ENCODE peak calls at places on chromosomes 1 and 21, in eight cellular contexts. T, Q, C, L, E, J, I and G are unnamed samples.

GRCh38 chr1:222167111-222167510 is 380.8 kb downstream of the HHIPL2 start:
- DNase-seq in T (peak; percentile 18), Q (no peak), C (no peak), L (peak; percentile 72), E (no peak), J (no peak), I (peak; percentile 9), G (no peak)

GRCh38 chr1:20470174-20470573 is 15.8 kb downstream of the CAMK2N1 start:
- DNase-seq in T (no peak), Q (no peak), C (no peak), L (no peak), E (no peak), J (no peak), I (no peak), G (no peak)

GRCh38 chr1:159996653-159997052 is 35.1 kb downstream of the PIGM start:
- DNase-seq in T (no peak), Q (no peak), C (no peak), L (peak; percentile 95), E (no peak), J (no peak), I (peak; percentile 18), G (no peak)

GRCh38 chr21:45109831-45110492 is 35.6 kb downstream of the ADARB1 start:
- DNase-seq in T (no peak), Q (no peak), C (peak; percentile 72), L (no peak), E (no peak), J (no peak), I (no peak), G (peak; percentile 64)

GRCh38 chr1:94725566-94725965 is 94.6 kb upstream of the SLC44A3 start:
- DNase-seq in T (no peak), Q (no peak), C (no peak), L (no peak), E (no peak), J (no peak), I (no peak), G (no peak)

GRCh38 chr1:214516434-214517326 is 34.7 kb downstream of the PTPN14 start:
- DNase-seq in T (no peak), Q (no peak), C (no peak), L (no peak), E (no peak), J (no peak), I (peak; percentile 24), G (no peak)

GRCh38 chr1:204267191-204267601 is 53.4 kb upstream of the GOLT1A start:
- DNase-seq in T (no peak), Q (no peak), C (peak; percentile 30), L (no peak), E (no peak), J (no peak), I (no peak), G (no peak)

GRCh38 chr1:39898648-39899603 is 2.8 kb downstream of the MYCL start:
- DNase-seq in T (no peak), Q (no peak), C (peak; percentile 72), L (peak; percentile 70), E (no peak), J (no peak), I (no peak), G (no peak)

GRCh38 chr1:209965996-209966395 is 28.0 kb downstream of the SYT14 start:
- DNase-seq in T (no peak), Q (no peak), C (no peak), L (no peak), E (no peak), J (no peak), I (no peak), G (no peak)

GRCh38 chr1:246930830-246931548 is 759 bp downstream of the AHCTF1 start:
- DNase-seq in T (peak; percentile 65), Q (peak; percentile 74), C (peak; percentile 64), L (peak; percentile 60), E (no peak), J (peak; percentile 3), I (peak; percentile 32), G (no peak)

GRCh38 chr1:9078949-9079500 is 9.6 kb upstream of the SLC2A5 start:
- DNase-seq in T (no peak), Q (no peak), C (no peak), L (no peak), E (no peak), J (no peak), I (peak; percentile 3), G (no peak)

GRCh38 chr21:44440241-44441040 is 14.9 kb upstream of the LRRC3 start:
- DNase-seq in T (peak; percentile 9), Q (no peak), C (no peak), L (no peak), E (no peak), J (no peak), I (no peak), G (no peak)

GRCh38 chr1:215279682-215280081 is 197.1 kb downstream of the KCNK2 start:
- DNase-seq in T (no peak), Q (no peak), C (no peak), L (no peak), E (no peak), J (no peak), I (no peak), G (no peak)

GRCh38 chr1:185170291-185170848 is 13.4 kb downstream of the SWT1 start:
- DNase-seq in T (no peak), Q (no peak), C (peak; percentile 41), L (peak; percentile 74), E (no peak), J (no peak), I (peak; percentile 60), G (no peak)

GRCh38 chr1:24828887-24829192 is 83.6 kb downstream of the CLIC4 start:
- DNase-seq in T (no peak), Q (no peak), C (no peak), L (no peak), E (no peak), J (no peak), I (no peak), G (no peak)

GRCh38 chr1:58891347-58891746 is 107.5 kb upstream of the JUN start:
- DNase-seq in T (no peak), Q (no peak), C (no peak), L (no peak), E (no peak), J (no peak), I (no peak), G (no peak)

GRCh38 chr21:29351691-29352090 is 53.0 kb downstream of the BACH1 start:
- DNase-seq in T (no peak), Q (no peak), C (no peak), L (peak; percentile 93), E (no peak), J (no peak), I (no peak), G (no peak)

GRCh38 chr1:234963180-234963903 is 165.3 kb downstream of the TOMM20 start:
- DNase-seq in T (peak; percentile 80), Q (peak; percentile 89), C (no peak), L (peak; percentile 92), E (peak; percentile 60), J (no peak), I (peak; percentile 82), G (peak; percentile 94)

GRCh38 chr1:31532114-31532644 is 44.1 kb upstream of the TINAGL1 start:
- DNase-seq in T (no peak), Q (no peak), C (no peak), L (no peak), E (no peak), J (no peak), I (no peak), G (no peak)

GRCh38 chr21:31119199-31119598 is 80.9 kb upstream of the KRTAP19-8 start:
- DNase-seq in T (no peak), Q (no peak), C (no peak), L (no peak), E (no peak), J (no peak), I (no peak), G (no peak)

GRCh38 chr1:116544588-116545358 is 26.1 kb downstream of the CD58 start:
- DNase-seq in T (no peak), Q (no peak), C (no peak), L (no peak), E (no peak), J (no peak), I (no peak), G (no peak)

GRCh38 chr1:206899717-206900116 is 2.5 kb downstream of the IL24 start:
- DNase-seq in T (no peak), Q (no peak), C (no peak), L (no peak), E (no peak), J (no peak), I (no peak), G (no peak)

GRCh38 chr1:16618719-16619118 is 5.4 kb upstream of the NBPF1 start:
- DNase-seq in T (peak; percentile 18), Q (peak; percentile 61), C (no peak), L (no peak), E (no peak), J (no peak), I (no peak), G (no peak)

GRCh38 chr1:2213576-2214505 is 14.3 kb upstream of the SKI start:
- DNase-seq in T (peak; percentile 82), Q (peak; percentile 93), C (peak; percentile 94), L (peak; percentile 93), E (no peak), J (no peak), I (no peak), G (peak; percentile 95)

GRCh38 chr1:199335496-199335895 is 692.0 kb upstream of the NR5A2 start:
- DNase-seq in T (no peak), Q (no peak), C (no peak), L (peak; percentile 15), E (no peak), J (no peak), I (no peak), G (no peak)

GRCh38 chr1:22155517-22155916 is 12.6 kb upstream of the WNT4 start:
- DNase-seq in T (no peak), Q (no peak), C (no peak), L (no peak), E (no peak), J (no peak), I (no peak), G (no peak)

GRCh38 chr1:222716393-222716792 is 4.0 kb downstream of the BROX start:
- DNase-seq in T (no peak), Q (no peak), C (no peak), L (no peak), E (no peak), J (no peak), I (no peak), G (no peak)

GRCh38 chr1:236673284-236673919 is 12.9 kb upstream of the ACTN2 start:
- DNase-seq in T (no peak), Q (no peak), C (no peak), L (peak; percentile 72), E (no peak), J (no peak), I (no peak), G (no peak)